ENCODE peak calls at places on chromosome 2, in four cellular contexts. One of them, this sample, is unnamed. For H3K4me1 and H3K36me3, the result is how much of the 10 kb centered on the place peaks cover.

GRCh38 chr2:180446492-180446891 is 439.4 kb upstream of the CWC22 start:
- DNase-seq in CD8-positive, alpha-beta T cell: no peak
- DNase-seq in mesendoderm: no peak
- DNase-seq in psoas muscle: no peak
- DNase-seq in this sample: no peak

GRCh38 chr2:111958901-111959300 is 60.5 kb downstream of the MERTK start:
- DNase-seq in CD8-positive, alpha-beta T cell: no peak
- DNase-seq in mesendoderm: peak
- DNase-seq in psoas muscle: no peak
- DNase-seq in this sample: no peak

GRCh38 chr2:174610243-174610995 is 12.8 kb upstream of the WIPF1 start:
- DNase-seq in CD8-positive, alpha-beta T cell: no peak
- DNase-seq in mesendoderm: no peak
- DNase-seq in psoas muscle: no peak
- DNase-seq in this sample: no peak

GRCh38 chr2:30714811-30715709 is 92.2 kb downstream of the CAPN13 start:
- DNase-seq in CD8-positive, alpha-beta T cell: no peak
- DNase-seq in mesendoderm: peak
- DNase-seq in psoas muscle: no peak
- DNase-seq in this sample: no peak

GRCh38 chr2:2291500-2292260 is 39.4 kb downstream of the MYT1L start:
- DNase-seq in CD8-positive, alpha-beta T cell: no peak
- DNase-seq in mesendoderm: peak
- DNase-seq in psoas muscle: no peak
- DNase-seq in this sample: peak

GRCh38 chr2:28558421-28558820 is 62.6 kb downstream of the PLB1 start:
- DNase-seq in CD8-positive, alpha-beta T cell: no peak
- DNase-seq in mesendoderm: no peak
- DNase-seq in psoas muscle: no peak
- DNase-seq in this sample: no peak

GRCh38 chr2:64645014-64645418 is 8.7 kb downstream of the SERTAD2 start:
- DNase-seq in CD8-positive, alpha-beta T cell: no peak
- DNase-seq in mesendoderm: peak
- DNase-seq in psoas muscle: no peak
- DNase-seq in this sample: no peak

GRCh38 chr2:141611981-141612380 is 518.8 kb downstream of the LRP1B start:
- DNase-seq in CD8-positive, alpha-beta T cell: no peak
- DNase-seq in mesendoderm: no peak
- DNase-seq in psoas muscle: no peak
- DNase-seq in this sample: no peak

GRCh38 chr2:19580830-19581229 is 222.4 kb upstream of the OSR1 start:
- DNase-seq in CD8-positive, alpha-beta T cell: no peak
- DNase-seq in mesendoderm: no peak
- DNase-seq in psoas muscle: no peak
- DNase-seq in this sample: no peak

GRCh38 chr2:158482594-158482993 is 25.8 kb downstream of the PKP4 start:
- DNase-seq in CD8-positive, alpha-beta T cell: no peak
- DNase-seq in mesendoderm: peak
- DNase-seq in psoas muscle: no peak
- DNase-seq in this sample: no peak

GRCh38 chr2:84443477-84443876 is 15.6 kb downstream of the SUCLG1 start:
- DNase-seq in CD8-positive, alpha-beta T cell: no peak
- DNase-seq in mesendoderm: no peak
- DNase-seq in psoas muscle: no peak
- DNase-seq in this sample: no peak

GRCh38 chr2:238907717-238908173 is 59.9 kb downstream of the TWIST2 start:
- DNase-seq in CD8-positive, alpha-beta T cell: no peak
- DNase-seq in mesendoderm: no peak
- DNase-seq in psoas muscle: no peak
- DNase-seq in this sample: no peak

GRCh38 chr2:8403871-8404270 is 278.0 kb upstream of the ID2 start:
- DNase-seq in CD8-positive, alpha-beta T cell: no peak
- DNase-seq in mesendoderm: no peak
- DNase-seq in psoas muscle: no peak
- DNase-seq in this sample: no peak

GRCh38 chr2:696999-697627 is 19.9 kb upstream of the TMEM18 start:
- DNase-seq in CD8-positive, alpha-beta T cell: no peak
- DNase-seq in mesendoderm: peak
- DNase-seq in psoas muscle: no peak
- DNase-seq in this sample: no peak

GRCh38 chr2:237451582-237452469 is 35.2 kb upstream of the MLPH start:
- DNase-seq in CD8-positive, alpha-beta T cell: no peak
- DNase-seq in mesendoderm: peak
- DNase-seq in psoas muscle: no peak
- DNase-seq in this sample: no peak

GRCh38 chr2:22326250-22326649 is 1058.7 kb upstream of the KLHL29 start:
- DNase-seq in CD8-positive, alpha-beta T cell: no peak
- DNase-seq in mesendoderm: no peak
- DNase-seq in psoas muscle: no peak
- DNase-seq in this sample: no peak

GRCh38 chr2:240232961-240233890 is 92.8 kb upstream of the OTOS start:
- DNase-seq in CD8-positive, alpha-beta T cell: peak
- DNase-seq in mesendoderm: peak
- DNase-seq in psoas muscle: peak
- DNase-seq in this sample: peak

GRCh38 chr2:16870677-16871076 is 205.0 kb upstream of the CYRIA start:
- DNase-seq in CD8-positive, alpha-beta T cell: no peak
- DNase-seq in mesendoderm: peak
- DNase-seq in psoas muscle: no peak
- DNase-seq in this sample: no peak

DNA sequence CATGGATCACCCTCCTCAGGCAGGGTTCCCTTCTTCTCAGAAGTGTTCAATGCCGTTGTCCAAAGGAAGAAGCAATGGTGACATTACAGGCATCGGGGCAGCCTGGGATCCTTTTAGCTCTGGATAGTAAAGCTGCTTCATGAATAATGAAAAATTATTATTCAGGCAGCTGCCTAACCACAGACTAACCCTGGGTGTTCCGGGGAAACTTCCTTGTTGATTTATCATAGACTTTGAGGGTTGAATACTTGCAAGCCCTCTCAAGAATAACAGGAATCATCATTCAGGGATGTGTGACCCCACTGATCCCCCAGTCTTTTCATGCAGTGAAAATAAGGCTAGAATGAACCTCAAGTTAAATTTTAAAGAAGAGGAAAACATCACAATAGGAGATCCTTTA is 419.4 kb downstream of the MEIS1 start:
- DNase-seq in CD8-positive, alpha-beta T cell: no peak
- DNase-seq in mesendoderm: no peak
- DNase-seq in psoas muscle: no peak
- DNase-seq in this sample: no peak
- H3K4me1 ChIP-seq in CD8-positive, alpha-beta T cell: under half
- H3K4me1 ChIP-seq in mesendoderm: under half
- H3K4me1 ChIP-seq in psoas muscle: under half
- H3K4me1 ChIP-seq in this sample: under half

GRCh38 chr2:71063216-71063615 is 5.2 kb upstream of the NAGK start:
- DNase-seq in CD8-positive, alpha-beta T cell: no peak
- DNase-seq in mesendoderm: no peak
- DNase-seq in psoas muscle: no peak
- DNase-seq in this sample: no peak

GRCh38 chr2:71066856-71067255 is 1.6 kb upstream of the NAGK start:
- DNase-seq in CD8-positive, alpha-beta T cell: no peak
- DNase-seq in mesendoderm: no peak
- DNase-seq in psoas muscle: no peak
- DNase-seq in this sample: no peak

GRCh38 chr2:71064754-71065621 is 3.5 kb upstream of the NAGK start:
- DNase-seq in CD8-positive, alpha-beta T cell: no peak
- DNase-seq in mesendoderm: no peak
- DNase-seq in psoas muscle: no peak
- DNase-seq in this sample: no peak

GRCh38 chr2:71060871-71061270 is 7.6 kb upstream of the NAGK start:
- DNase-seq in CD8-positive, alpha-beta T cell: no peak
- DNase-seq in mesendoderm: no peak
- DNase-seq in psoas muscle: no peak
- DNase-seq in this sample: no peak

DNA sequence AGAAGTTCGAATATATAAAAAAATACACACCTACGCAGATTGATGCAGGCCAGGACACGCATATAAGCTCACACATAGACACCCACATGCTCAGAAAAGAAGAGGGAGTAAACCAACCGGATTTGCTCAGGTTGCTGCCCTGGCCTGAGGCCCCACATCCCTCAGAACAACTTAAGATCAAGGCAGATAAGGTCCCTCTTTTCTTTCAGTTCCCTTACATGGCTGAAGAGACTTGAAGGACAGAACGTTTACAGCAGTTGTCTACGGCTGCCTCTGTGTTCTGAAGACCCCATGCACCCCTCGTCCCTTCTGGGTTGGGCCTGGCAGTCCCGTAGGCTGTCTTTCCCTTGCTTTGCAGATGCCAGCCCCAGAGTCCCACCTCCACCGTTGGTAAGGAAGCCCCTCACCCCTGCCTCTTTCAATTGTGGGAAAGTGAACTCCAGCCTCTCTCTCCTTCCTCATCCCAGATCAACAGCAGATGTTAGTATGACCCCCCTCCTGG is 4.3 kb upstream of the NAGK start:
- DNase-seq in CD8-positive, alpha-beta T cell: no peak
- DNase-seq in mesendoderm: no peak
- DNase-seq in psoas muscle: no peak
- DNase-seq in this sample: no peak
- H3K4me3 ChIP-seq in CD8-positive, alpha-beta T cell: no peak
- H3K4me3 ChIP-seq in mesendoderm: no peak
- H3K4me3 ChIP-seq in psoas muscle: no peak
- H3K4me3 ChIP-seq in this sample: no peak

DNA sequence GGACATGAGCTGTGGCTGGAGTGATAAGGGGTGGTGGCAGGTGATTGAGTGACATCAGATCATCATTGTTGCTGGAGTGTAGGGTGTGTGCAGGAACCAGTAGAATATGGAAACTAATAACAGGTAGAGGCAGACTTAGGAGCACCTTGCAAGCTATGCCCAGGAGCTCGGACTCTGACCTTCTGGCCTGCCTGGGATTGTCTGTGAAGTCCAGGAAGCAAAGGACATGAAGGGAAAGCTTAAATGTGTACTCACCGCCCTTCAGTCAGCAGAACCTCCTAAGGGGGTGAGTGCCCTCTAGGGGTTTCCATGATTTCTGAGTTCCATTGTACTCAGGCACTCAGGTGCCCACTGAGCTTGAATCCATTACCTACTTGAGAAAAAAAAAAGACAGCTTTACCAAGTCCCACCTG is 104.2 kb downstream of the CRIM1 start:
- DNase-seq in CD8-positive, alpha-beta T cell: no peak
- DNase-seq in mesendoderm: peak
- DNase-seq in psoas muscle: no peak
- DNase-seq in this sample: peak
- H3K36me3 ChIP-seq in CD8-positive, alpha-beta T cell: under half
- H3K36me3 ChIP-seq in mesendoderm: under half
- H3K36me3 ChIP-seq in psoas muscle: under half
- H3K36me3 ChIP-seq in this sample: under half

GRCh38 chr2:219508444-219508734 is 5.9 kb upstream of the ASIC4 start:
- DNase-seq in CD8-positive, alpha-beta T cell: no peak
- DNase-seq in mesendoderm: no peak
- DNase-seq in psoas muscle: no peak
- DNase-seq in this sample: no peak

GRCh38 chr2:219509780-219510511 is 4.3 kb upstream of the ASIC4 start:
- DNase-seq in CD8-positive, alpha-beta T cell: peak
- DNase-seq in mesendoderm: peak
- DNase-seq in psoas muscle: peak
- DNase-seq in this sample: no peak

GRCh38 chr2:219510512-219511135 is 3.7 kb upstream of the ASIC4 start:
- DNase-seq in CD8-positive, alpha-beta T cell: no peak
- DNase-seq in mesendoderm: no peak
- DNase-seq in psoas muscle: no peak
- DNase-seq in this sample: no peak

GRCh38 chr2:219507555-219508443 is 6.5 kb upstream of the ASIC4 start:
- DNase-seq in CD8-positive, alpha-beta T cell: no peak
- DNase-seq in mesendoderm: no peak
- DNase-seq in psoas muscle: no peak
- DNase-seq in this sample: no peak

GRCh38 chr2:219508933-219509779 is 5.1 kb upstream of the ASIC4 start:
- DNase-seq in CD8-positive, alpha-beta T cell: no peak
- DNase-seq in mesendoderm: no peak
- DNase-seq in psoas muscle: no peak
- DNase-seq in this sample: no peak
- H3K4me1 ChIP-seq in CD8-positive, alpha-beta T cell: under half
- H3K4me1 ChIP-seq in mesendoderm: under half
- H3K4me1 ChIP-seq in psoas muscle: under half
- H3K4me1 ChIP-seq in this sample: under half

GRCh38 chr2:38598991-38599295 is 3.8 kb downstream of the HNRNPLL start:
- DNase-seq in CD8-positive, alpha-beta T cell: no peak
- DNase-seq in mesendoderm: no peak
- DNase-seq in psoas muscle: no peak
- DNase-seq in this sample: no peak
- H3K4me3 ChIP-seq in CD8-positive, alpha-beta T cell: no peak
- H3K4me3 ChIP-seq in mesendoderm: no peak
- H3K4me3 ChIP-seq in psoas muscle: peak
- H3K4me3 ChIP-seq in this sample: no peak

GRCh38 chr2:218505754-218506371 is 62.3 kb downstream of the USP37 start:
- DNase-seq in CD8-positive, alpha-beta T cell: no peak
- DNase-seq in mesendoderm: no peak
- DNase-seq in psoas muscle: no peak
- DNase-seq in this sample: no peak

GRCh38 chr2:218500501-218501060 is 67.6 kb downstream of the USP37 start:
- DNase-seq in CD8-positive, alpha-beta T cell: no peak
- DNase-seq in mesendoderm: no peak
- DNase-seq in psoas muscle: no peak
- DNase-seq in this sample: no peak

GRCh38 chr2:218501665-218502064 is 66.5 kb downstream of the USP37 start:
- DNase-seq in CD8-positive, alpha-beta T cell: no peak
- DNase-seq in mesendoderm: peak
- DNase-seq in psoas muscle: no peak
- DNase-seq in this sample: peak
- H3K36me3 ChIP-seq in CD8-positive, alpha-beta T cell: under half
- H3K36me3 ChIP-seq in mesendoderm: under half
- H3K36me3 ChIP-seq in psoas muscle: under half
- H3K36me3 ChIP-seq in this sample: under half

GRCh38 chr2:241565413-241565812 is 6.9 kb downstream of the BOK start:
- DNase-seq in CD8-positive, alpha-beta T cell: no peak
- DNase-seq in mesendoderm: no peak
- DNase-seq in psoas muscle: no peak
- DNase-seq in this sample: no peak
- H3K4me1 ChIP-seq in CD8-positive, alpha-beta T cell: under half
- H3K4me1 ChIP-seq in mesendoderm: under half
- H3K4me1 ChIP-seq in psoas muscle: under half
- H3K4me1 ChIP-seq in this sample: under half

GRCh38 chr2:12721571-12722444 is 5.1 kb downstream of the TRIB2 start:
- DNase-seq in CD8-positive, alpha-beta T cell: no peak
- DNase-seq in mesendoderm: no peak
- DNase-seq in psoas muscle: no peak
- DNase-seq in this sample: no peak
- H3K4me3 ChIP-seq in CD8-positive, alpha-beta T cell: no peak
- H3K4me3 ChIP-seq in mesendoderm: no peak
- H3K4me3 ChIP-seq in psoas muscle: peak
- H3K4me3 ChIP-seq in this sample: no peak